ENCODE peak calls at places on chromosomes 13 and 19, in five cellular contexts. X, O, M, E and I are unnamed samples.

GRCh38 chr19:3642987-3643386 is 16.4 kb upstream of the CACTIN start:
- DNase-seq in E (no peak), O (no peak), X (peak; percentile 22), M (peak; percentile 10), I (peak; percentile 53)

GRCh38 chr13:50417597-50417996 is 402.4 kb downstream of the KCNRG start:
- DNase-seq in M (peak; percentile 25), X (peak; percentile 62), E (no peak), O (no peak), I (no peak)

GRCh38 chr13:109778102-109778542 is 8.3 kb downstream of the IRS2 start:
- DNase-seq in O (no peak), X (peak; percentile 83), E (no peak), M (peak; percentile 90), I (no peak)

GRCh38 chr13:102538938-102539337 is 57.8 kb upstream of the TPP2 start:
- DNase-seq in M (no peak), X (no peak), O (no peak), E (no peak), I (no peak)

GRCh38 chr13:20064128-20064527 is 96.7 kb downstream of the GJA3 start:
- DNase-seq in O (no peak), X (no peak), E (no peak), M (no peak), I (no peak)

GRCh38 chr13:71477735-71478134 is 389.3 kb downstream of the DACH1 start:
- DNase-seq in O (no peak), M (peak; percentile 12), E (no peak), X (peak; percentile 16), I (no peak)

GRCh38 chr19:10976200-10976892 is 15.5 kb downstream of the SMARCA4 start:
- DNase-seq in E (no peak), O (no peak), M (no peak), X (no peak), I (no peak)

GRCh38 chr19:14183741-14184395 is 22.1 kb downstream of the ADGRL1 start:
- DNase-seq in O (no peak), E (no peak), X (no peak), M (no peak), I (no peak)

GRCh38 chr13:35527451-35527850 is 51.0 kb upstream of the MAB21L1 start:
- DNase-seq in O (no peak), M (no peak), E (no peak), X (no peak), I (no peak)

GRCh38 chr13:100646030-100646673 is 28.4 kb downstream of the TMTC4 start:
- DNase-seq in X (peak; percentile 47), O (peak; percentile 26), E (peak; percentile 10), M (peak; percentile 27), I (peak; percentile 8)

GRCh38 chr13:32246468-32246867 is 68.7 kb downstream of the ZAR1L start:
- DNase-seq in E (peak; percentile 54), X (peak; percentile 63), M (peak; percentile 60), O (peak; percentile 82), I (peak; percentile 43)

GRCh38 chr19:15538774-15539173 is 30.4 kb downstream of the CYP4F22 start:
- DNase-seq in M (peak; percentile 22), O (no peak), E (no peak), X (peak; percentile 25), I (no peak)

GRCh38 chr19:51089786-51090185 is 7.1 kb upstream of the KLK14 start:
- DNase-seq in O (no peak), X (no peak), E (no peak), M (no peak), I (no peak)

GRCh38 chr19:14678199-14678598 is 3.6 kb upstream of the ADGRE3 start:
- DNase-seq in M (no peak), E (no peak), O (no peak), X (no peak), I (no peak)

GRCh38 chr19:40192758-40193586 is 1.7 kb downstream of the MAP3K10 start:
- DNase-seq in E (no peak), M (no peak), O (no peak), X (no peak), I (no peak)

GRCh38 chr19:38247734-38248268 is 8.4 kb downstream of the PPP1R14A start:
- DNase-seq in M (no peak), E (no peak), X (no peak), O (peak; percentile 41), I (no peak)

GRCh38 chr19:13842294-13843103 is 34.4 kb upstream of the NANOS3 start:
- DNase-seq in M (no peak), O (peak; percentile 90), E (no peak), X (peak; percentile 85), I (peak; percentile 82)

GRCh38 chr19:19447536-19448237 is 42.2 kb downstream of the GATAD2A start:
- DNase-seq in E (no peak), M (no peak), X (no peak), O (peak; percentile 33), I (no peak)

GRCh38 chr13:98274921-98275487 is 97.9 kb upstream of the RNF113B start:
- DNase-seq in E (no peak), X (peak; percentile 34), M (peak; percentile 26), O (no peak), I (no peak)

GRCh38 chr13:35927554-35927953 is 203.6 kb downstream of the DCLK1 start:
- DNase-seq in E (peak; percentile 11), X (peak; percentile 25), O (peak; percentile 55), M (peak; percentile 71), I (peak; percentile 21)

GRCh38 chr13:35744144-35744543 is 267.7 kb upstream of the MAB21L1 start:
- DNase-seq in X (no peak), E (no peak), O (no peak), M (no peak), I (no peak)

GRCh38 chr13:99053636-99054233 is 75.9 kb upstream of the DOCK9 start:
- DNase-seq in M (no peak), O (no peak), X (no peak), E (no peak), I (no peak)

GRCh38 chr13:27696731-27697130 is 75.0 kb downstream of the POLR1D start:
- DNase-seq in M (no peak), O (no peak), X (no peak), E (no peak), I (no peak)

GRCh38 chr19:29277107-29277506 is 64.2 kb upstream of the UQCRFS1 start:
- DNase-seq in M (no peak), O (no peak), X (no peak), E (peak; percentile 22), I (no peak)

GRCh38 chr19:18233224-18233825 is 7.1 kb upstream of the PDE4C start:
- DNase-seq in X (peak; percentile 63), M (peak; percentile 15), O (peak; percentile 77), E (peak; percentile 75), I (peak; percentile 50)

GRCh38 chr19:8566855-8567254 is 10.4 kb downstream of the MYO1F start:
- DNase-seq in X (no peak), M (no peak), O (no peak), E (no peak), I (no peak)